ENCODE peak calls at places on chromosomes 13 and 19, in four cellular contexts. One of them, this sample, is unnamed.
A peak's percentile ranks its signal among the peaks of the same experiment; 100 is the strongest.

GRCh38 chr13:44752184-44752583 is 176.1 kb upstream of the TSC22D1 start:
- DNase-seq in breast epithelium: no peak
- DNase-seq in stomach: no peak
- DNase-seq in suprapubic skin: no peak
- DNase-seq in this sample: no peak

GRCh38 chr13:100535401-100536135 is 53.0 kb downstream of the GGACT start:
- DNase-seq in breast epithelium: no peak
- DNase-seq in stomach: no peak
- DNase-seq in suprapubic skin: no peak
- DNase-seq in this sample: no peak

GRCh38 chr13:99311137-99311536 is 3.9 kb upstream of the GPR183 start:
- DNase-seq in breast epithelium: no peak
- DNase-seq in stomach: no peak
- DNase-seq in suprapubic skin: no peak
- DNase-seq in this sample: no peak

GRCh38 chr19:31962565-31962996 is 382.8 kb upstream of the ZNF507 start:
- DNase-seq in breast epithelium: no peak
- DNase-seq in stomach: no peak
- DNase-seq in suprapubic skin: no peak
- DNase-seq in this sample: no peak

GRCh38 chr19:4326837-4327251 is 11.8 kb downstream of the STAP2 start:
- DNase-seq in breast epithelium: no peak
- DNase-seq in stomach: no peak
- DNase-seq in suprapubic skin: no peak
- DNase-seq in this sample: no peak

GRCh38 chr19:53868091-53868891 is 608 bp downstream of the MYADM start:
- DNase-seq in breast epithelium: peak; percentile 66
- DNase-seq in stomach: peak; percentile 44
- DNase-seq in suprapubic skin: peak; percentile 91
- DNase-seq in this sample: peak; percentile 56

GRCh38 chr19:55116232-55117062 is 990 bp downstream of the PPP1R12C start:
- DNase-seq in breast epithelium: peak; percentile 44
- DNase-seq in stomach: peak; percentile 43
- DNase-seq in suprapubic skin: no peak
- DNase-seq in this sample: peak; percentile 69

GRCh38 chr19:42140125-42140754 is 8.0 kb upstream of the POU2F2 start:
- DNase-seq in breast epithelium: no peak
- DNase-seq in stomach: peak; percentile 41
- DNase-seq in suprapubic skin: no peak
- DNase-seq in this sample: peak; percentile 27

GRCh38 chr13:50299546-50300249 is 284.5 kb downstream of the KCNRG start:
- DNase-seq in breast epithelium: no peak
- DNase-seq in stomach: no peak
- DNase-seq in suprapubic skin: no peak
- DNase-seq in this sample: no peak

GRCh38 chr19:4715529-4716221 is 8.0 kb downstream of the DPP9 start:
- DNase-seq in breast epithelium: no peak
- DNase-seq in stomach: peak; percentile 90
- DNase-seq in suprapubic skin: no peak
- DNase-seq in this sample: no peak

GRCh38 chr13:80213201-80213600 is 127.7 kb downstream of the SPRY2 start:
- DNase-seq in breast epithelium: no peak
- DNase-seq in stomach: no peak
- DNase-seq in suprapubic skin: no peak
- DNase-seq in this sample: no peak

GRCh38 chr19:45792482-45793177 is at the start of gene DMWD:
- DNase-seq in breast epithelium: peak; percentile 99
- DNase-seq in stomach: peak; percentile 100
- DNase-seq in suprapubic skin: peak; percentile 100
- DNase-seq in this sample: peak; percentile 99
- TF ChIP-seq POLR2A in breast epithelium: no peak
- TF ChIP-seq POLR2A in stomach: no peak
- TF ChIP-seq POLR2A in suprapubic skin: no peak
- TF ChIP-seq POLR2A in this sample: no peak

GRCh38 chr19:38675611-38676010 is 28.2 kb downstream of the ACTN4 start:
- DNase-seq in breast epithelium: no peak
- DNase-seq in stomach: no peak
- DNase-seq in suprapubic skin: no peak
- DNase-seq in this sample: no peak
- TF ChIP-seq CTCF in breast epithelium: no peak
- TF ChIP-seq CTCF in stomach: no peak
- TF ChIP-seq CTCF in suprapubic skin: no peak
- TF ChIP-seq CTCF in this sample: no peak

DNA sequence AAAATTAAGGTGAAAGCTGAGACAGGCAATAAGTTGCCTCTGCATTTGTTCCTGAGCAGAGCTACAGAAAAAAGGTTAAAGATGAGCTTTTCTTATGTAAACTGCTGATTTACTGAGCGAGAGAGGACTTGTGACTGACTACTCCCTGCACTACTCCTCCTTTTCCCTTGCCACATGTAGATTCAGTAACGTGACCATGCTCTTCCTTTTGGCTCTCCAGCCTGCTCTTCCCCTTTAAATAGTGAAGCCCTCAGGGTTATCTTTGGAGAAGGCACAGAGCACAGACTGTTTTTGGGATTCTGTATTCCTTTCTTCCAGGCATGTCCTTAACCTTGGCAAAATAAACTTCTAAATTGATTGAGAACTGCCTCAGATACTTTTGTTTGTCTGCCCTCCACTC is 630.1 kb downstream of the UQCRFS1 start:
- DNase-seq in breast epithelium: no peak
- DNase-seq in stomach: no peak
- DNase-seq in suprapubic skin: no peak
- DNase-seq in this sample: no peak
- H3K4me3 ChIP-seq in breast epithelium: no peak overlapping the region
- H3K4me3 ChIP-seq in stomach: no peak overlapping the region
- H3K4me3 ChIP-seq in suprapubic skin: no peak overlapping the region
- H3K4me3 ChIP-seq in this sample: no peak overlapping the region

GRCh38 chr19:47499371-47499770 is 15.4 kb upstream of the KPTN start:
- DNase-seq in breast epithelium: no peak
- DNase-seq in stomach: no peak
- DNase-seq in suprapubic skin: no peak
- DNase-seq in this sample: no peak
- TF ChIP-seq POLR2A in breast epithelium: no peak
- TF ChIP-seq POLR2A in stomach: no peak
- TF ChIP-seq POLR2A in suprapubic skin: no peak
- TF ChIP-seq POLR2A in this sample: no peak